ENCODE peak calls at places on chromosomes 5 and 9, in four cellular contexts. Q is K562, V is H1, Y is HepG2. X is an unnamed sample.

GRCh38 chr9:34588671-34589370 is 703 bp downstream of the CNTFR start:
- DNase-seq in Q (no peak), V (no peak), Y (no peak), X (no peak)

GRCh38 chr5:180315762-180316212 is 23.9 kb upstream of the MAPK9 start:
- DNase-seq in Q (peak), V (peak), Y (peak), X (no peak)

GRCh38 chr5:40689442-40689841 is 9.7 kb downstream of the PTGER4 start:
- DNase-seq in Q (peak), V (no peak), Y (peak), X (peak)

GRCh38 chr9:91424403-91425176 is 958 bp upstream of the NFIL3 start:
- DNase-seq in Q (peak), V (peak), Y (peak), X (no peak)

GRCh38 chr5:171128136-171128535 is 180.9 kb upstream of the TLX3 start:
- DNase-seq in Q (no peak), V (no peak), Y (no peak), X (no peak)

GRCh38 chr9:89436326-89436725 is 61.6 kb downstream of the SEMA4D start:
- DNase-seq in Q (no peak), V (no peak), Y (no peak), X (no peak)

GRCh38 chr5:140214831-140215230 is 39.8 kb downstream of the CYSTM1 start:
- DNase-seq in Q (no peak), V (no peak), Y (no peak), X (no peak)

GRCh38 chr9:85872444-85872843 is 68.5 kb upstream of the NAA35 start:
- DNase-seq in Q (no peak), V (no peak), Y (no peak), X (no peak)

GRCh38 chr5:66742083-66742895 is 146.1 kb downstream of the MAST4 start:
- DNase-seq in Q (no peak), V (no peak), Y (peak), X (no peak)

GRCh38 chr9:34403554-34404380 is 27.1 kb upstream of the MYORG start:
- DNase-seq in Q (peak), V (peak), Y (peak), X (no peak)

DNA sequence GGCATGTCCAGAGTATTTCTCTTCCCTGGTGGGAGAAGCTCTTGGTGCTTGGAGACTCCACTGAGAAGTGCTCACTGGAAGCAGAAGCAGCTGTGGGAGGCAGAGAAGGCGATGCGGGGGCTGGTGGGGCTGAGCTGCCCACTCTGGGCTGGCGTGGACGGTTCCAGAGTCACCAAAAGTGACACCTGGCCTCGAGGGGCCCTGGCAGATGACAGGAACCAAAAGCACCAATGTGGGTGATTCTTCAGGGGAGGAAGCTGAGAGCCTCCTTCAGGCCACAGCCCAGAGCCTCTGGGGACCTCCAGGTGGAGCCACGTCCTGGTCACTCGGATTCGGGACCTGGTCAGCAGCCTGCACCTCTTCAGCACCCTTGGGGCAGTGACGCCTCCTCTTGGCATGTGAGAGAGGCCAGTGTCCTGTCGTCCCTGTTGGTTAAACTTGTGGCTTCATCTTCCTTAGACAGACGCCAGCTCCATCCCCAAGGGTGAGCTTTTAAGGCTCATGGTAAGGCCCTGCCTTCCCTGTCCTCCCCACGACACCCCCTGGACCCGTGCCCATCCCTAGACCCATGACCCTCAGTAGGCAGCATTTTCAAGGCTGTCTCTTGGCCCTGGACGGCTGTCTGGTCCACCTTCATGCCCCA is 78.7 kb upstream of the IRX4 start:
- DNase-seq in Q (no peak), V (no peak), Y (no peak), X (no peak)
- TF ChIP-seq CBX5 in Q (no peak), V (no peak), Y (no peak), X (no peak)

GRCh38 chr9:94017939-94018531 is 62.9 kb upstream of the BARX1 start:
- DNase-seq in Q (no peak), V (no peak), Y (no peak), X (no peak)

GRCh38 chr9:94016744-94017143 is 61.6 kb upstream of the BARX1 start:
- DNase-seq in Q (no peak), V (no peak), Y (no peak), X (no peak)

GRCh38 chr9:94014845-94015244 is 59.7 kb upstream of the BARX1 start:
- DNase-seq in Q (no peak), V (no peak), Y (no peak), X (no peak)

GRCh38 chr9:94014066-94014654 is 59.0 kb upstream of the BARX1 start:
- DNase-seq in Q (peak), V (no peak), Y (peak), X (no peak)

GRCh38 chr9:94018628-94019027 is 63.5 kb upstream of the BARX1 start:
- DNase-seq in Q (no peak), V (no peak), Y (no peak), X (no peak)
- TF ChIP-seq CBX5 in Q (no peak), V (no peak), Y (no peak), X (no peak)

GRCh38 chr5:158755221-158755620 is 344.5 kb downstream of the EBF1 start:
- DNase-seq in Q (no peak), V (no peak), Y (no peak), X (no peak)

GRCh38 chr5:158753354-158753753 is 346.4 kb downstream of the EBF1 start:
- DNase-seq in Q (no peak), V (no peak), Y (no peak), X (no peak)

GRCh38 chr5:158751961-158752655 is 347.6 kb downstream of the EBF1 start:
- DNase-seq in Q (no peak), V (no peak), Y (no peak), X (peak)

GRCh38 chr5:158754018-158754514 is 345.6 kb downstream of the EBF1 start:
- DNase-seq in Q (no peak), V (no peak), Y (no peak), X (no peak)

GRCh38 chr5:158752656-158752973 is 347.1 kb downstream of the EBF1 start:
- DNase-seq in Q (no peak), V (no peak), Y (no peak), X (no peak)
- TF ChIP-seq CBX5 in Q (no peak), V (no peak), Y (no peak), X (no peak)

GRCh38 chr5:55234171-55234700 is 828 bp upstream of the CCNO start:
- DNase-seq in Q (no peak), V (no peak), Y (no peak), X (no peak)
- TF ChIP-seq CBX5 in Q (no peak), V (no peak), Y (no peak), X (no peak)